ENCODE peak calls at places on chromosomes 3 and 15, in six cellular contexts. I, W, J, A, R and F are unnamed samples.

GRCh38 chr15:40364259-40364658 is 6.2 kb downstream of the DISP2 start:
- DNase-seq in I (no peak), W (no peak), J (no peak), A (no peak), R (no peak), F (no peak)

GRCh38 chr3:59451041-59451763 is 401.4 kb upstream of the CFAP20DC start:
- DNase-seq in I (no peak), W (peak; percentile 16), J (no peak), A (peak; percentile 24), R (peak; percentile 97), F (peak; percentile 80)

GRCh38 chr3:22685598-22685997 is 517.5 kb upstream of the UBE2E2 start:
- DNase-seq in I (peak; percentile 15), W (no peak), J (no peak), A (no peak), R (no peak), F (no peak)

GRCh38 chr15:100060276-100060926 is 281.4 kb downstream of the ADAMTS17 start:
- DNase-seq in I (no peak), W (peak; percentile 97), J (no peak), A (no peak), R (no peak), F (no peak)

GRCh38 chr3:107942244-107942643 is 148.6 kb downstream of the CD47 start:
- DNase-seq in I (no peak), W (peak; percentile 40), J (no peak), A (peak; percentile 14), R (no peak), F (no peak)

GRCh38 chr3:155714295-155714718 is 30.6 kb downstream of the PLCH1 start:
- DNase-seq in I (no peak), W (no peak), J (no peak), A (no peak), R (no peak), F (no peak)

GRCh38 chr3:111936967-111937366 is 41.9 kb upstream of the ABHD10 start:
- DNase-seq in I (no peak), W (peak; percentile 63), J (no peak), A (no peak), R (no peak), F (no peak)

GRCh38 chr15:47405768-47406167 is 311.5 kb upstream of the SEMA6D start:
- DNase-seq in I (no peak), W (no peak), J (no peak), A (no peak), R (no peak), F (no peak)

GRCh38 chr3:69296995-69297394 is 88.9 kb downstream of the FRMD4B start:
- DNase-seq in I (no peak), W (no peak), J (no peak), A (no peak), R (no peak), F (no peak)

GRCh38 chr3:192260611-192261010 is 466.7 kb downstream of the FGF12 start:
- DNase-seq in I (no peak), W (peak; percentile 12), J (no peak), A (no peak), R (no peak), F (no peak)

GRCh38 chr15:69860921-69861320 is 236.8 kb downstream of the TLE3 start:
- DNase-seq in I (no peak), W (no peak), J (no peak), A (no peak), R (no peak), F (no peak)

GRCh38 chr15:46848704-46849103 is 868.6 kb upstream of the SEMA6D start:
- DNase-seq in I (no peak), W (peak; percentile 65), J (no peak), A (no peak), R (no peak), F (no peak)

GRCh38 chr3:36903119-36903882 is 41.6 kb downstream of the TRANK1 start:
- DNase-seq in I (no peak), W (no peak), J (no peak), A (no peak), R (no peak), F (no peak)

GRCh38 chr3:196156160-196156559 is 55.0 kb downstream of the ZDHHC19 start:
- DNase-seq in I (no peak), W (no peak), J (no peak), A (no peak), R (no peak), F (no peak)

GRCh38 chr3:123459867-123460266 is 11.0 kb upstream of the ADCY5 start:
- DNase-seq in I (no peak), W (no peak), J (no peak), A (no peak), R (no peak), F (no peak)

GRCh38 chr15:68885070-68885469 is 45.3 kb upstream of the SPESP1 start:
- DNase-seq in I (no peak), W (peak; percentile 60), J (no peak), A (no peak), R (no peak), F (no peak)

GRCh38 chr15:39215006-39215405 is 365.9 kb upstream of the THBS1 start:
- DNase-seq in I (no peak), W (no peak), J (no peak), A (no peak), R (no peak), F (no peak)

GRCh38 chr3:165784337-165784736 is 52.9 kb downstream of the BCHE start:
- DNase-seq in I (no peak), W (no peak), J (no peak), A (no peak), R (no peak), F (no peak)

GRCh38 chr3:111627092-111627491 is 31.9 kb upstream of the ZBED2 start:
- DNase-seq in I (no peak), W (peak; percentile 23), J (no peak), A (no peak), R (no peak), F (no peak)

GRCh38 chr15:87764461-87765236 is 491.9 kb downstream of the NTRK3 start:
- DNase-seq in I (no peak), W (peak; percentile 91), J (peak; percentile 89), A (no peak), R (no peak), F (no peak)

GRCh38 chr3:94314218-94314883 is 251.5 kb downstream of the NSUN3 start:
- DNase-seq in I (no peak), W (no peak), J (no peak), A (no peak), R (no peak), F (no peak)

GRCh38 chr3:15974647-15975046 is 176.9 kb upstream of the ANKRD28 start:
- DNase-seq in I (peak; percentile 11), W (no peak), J (no peak), A (no peak), R (no peak), F (no peak)

GRCh38 chr3:113231827-113232253 is 20.5 kb downstream of the BOC start:
- DNase-seq in I (no peak), W (peak; percentile 94), J (peak; percentile 48), A (no peak), R (no peak), F (no peak)

GRCh38 chr3:39809181-39809994 is at the start of gene MYRIP:
- DNase-seq in I (peak; percentile 75), W (peak; percentile 7), J (no peak), A (peak; percentile 11), R (no peak), F (no peak)

GRCh38 chr3:37171144-37171543 is 3.2 kb downstream of the LRRFIP2 start:
- DNase-seq in I (no peak), W (no peak), J (no peak), A (no peak), R (no peak), F (peak; percentile 38)

GRCh38 chr3:189625071-189625470 is 6.1 kb upstream of the TP63 start:
- DNase-seq in I (no peak), W (no peak), J (no peak), A (no peak), R (no peak), F (no peak)

GRCh38 chr15:73231661-73232443 is 136.9 kb downstream of the HCN4 start:
- DNase-seq in I (no peak), W (peak; percentile 56), J (no peak), A (no peak), R (no peak), F (no peak)

GRCh38 chr15:23686466-23687142 is 501 bp downstream of the NDN start:
- DNase-seq in I (peak; percentile 21), W (peak; percentile 27), J (no peak), A (no peak), R (no peak), F (no peak)

GRCh38 chr3:47664519-47664918 is 85.9 kb upstream of the CSPG5 start:
- DNase-seq in I (no peak), W (peak; percentile 41), J (no peak), A (no peak), R (no peak), F (no peak)